ENCODE peak calls at places on chromosomes 4 and X, in seven cellular contexts. One of them, this sample, is unnamed.

GRCh38 chrX:128460835-128461234 is 408.6 kb upstream of the ACTRT1 start:
- DNase-seq in tibial nerve: no peak
- DNase-seq in cardiac muscle cell: no peak
- DNase-seq in OCI-LY7: no peak
- DNase-seq in astrocyte of the cerebellum: no peak
- DNase-seq in Caco-2: no peak
- DNase-seq in HFFc6: no peak
- DNase-seq in this sample: no peak

GRCh38 chrX:10926906-10927305 is 184.2 kb upstream of the HCCS start:
- DNase-seq in tibial nerve: no peak
- DNase-seq in cardiac muscle cell: peak; percentile 33
- DNase-seq in OCI-LY7: no peak
- DNase-seq in astrocyte of the cerebellum: no peak
- DNase-seq in Caco-2: no peak
- DNase-seq in HFFc6: no peak
- DNase-seq in this sample: no peak

GRCh38 chr4:106986486-106986885 is 49.6 kb downstream of the DKK2 start:
- DNase-seq in tibial nerve: no peak
- DNase-seq in cardiac muscle cell: no peak
- DNase-seq in OCI-LY7: no peak
- DNase-seq in astrocyte of the cerebellum: peak; percentile 13
- DNase-seq in Caco-2: no peak
- DNase-seq in HFFc6: peak; percentile 14
- DNase-seq in this sample: peak; percentile 11

GRCh38 chr4:145938618-145939177 is at the start of gene ZNF827:
- DNase-seq in tibial nerve: no peak
- DNase-seq in cardiac muscle cell: peak; percentile 85
- DNase-seq in OCI-LY7: peak; percentile 87
- DNase-seq in astrocyte of the cerebellum: no peak
- DNase-seq in Caco-2: peak; percentile 63
- DNase-seq in HFFc6: peak; percentile 84
- DNase-seq in this sample: no peak

GRCh38 chrX:71922697-71923096 is 12.1 kb downstream of the NHSL2 start:
- DNase-seq in tibial nerve: no peak
- DNase-seq in cardiac muscle cell: no peak
- DNase-seq in OCI-LY7: no peak
- DNase-seq in astrocyte of the cerebellum: no peak
- DNase-seq in Caco-2: no peak
- DNase-seq in HFFc6: no peak
- DNase-seq in this sample: no peak

GRCh38 chrX:47568656-47569295 is 7.8 kb downstream of the ARAF start:
- DNase-seq in tibial nerve: no peak
- DNase-seq in cardiac muscle cell: no peak
- DNase-seq in OCI-LY7: peak; percentile 50
- DNase-seq in astrocyte of the cerebellum: no peak
- DNase-seq in Caco-2: peak; percentile 37
- DNase-seq in HFFc6: no peak
- DNase-seq in this sample: no peak

GRCh38 chr4:110904435-110905050 is 281.7 kb upstream of the PITX2 start:
- DNase-seq in tibial nerve: no peak
- DNase-seq in cardiac muscle cell: no peak
- DNase-seq in OCI-LY7: no peak
- DNase-seq in astrocyte of the cerebellum: peak; percentile 2
- DNase-seq in Caco-2: no peak
- DNase-seq in HFFc6: peak; percentile 29
- DNase-seq in this sample: peak; percentile 5

GRCh38 chr4:162241857-162242256 is 78.1 kb upstream of the FSTL5 start:
- DNase-seq in tibial nerve: no peak
- DNase-seq in cardiac muscle cell: no peak
- DNase-seq in OCI-LY7: no peak
- DNase-seq in astrocyte of the cerebellum: no peak
- DNase-seq in Caco-2: no peak
- DNase-seq in HFFc6: no peak
- DNase-seq in this sample: no peak

GRCh38 chr4:9944431-9945425 is 76.6 kb downstream of the SLC2A9 start:
- DNase-seq in tibial nerve: no peak
- DNase-seq in cardiac muscle cell: no peak
- DNase-seq in OCI-LY7: no peak
- DNase-seq in astrocyte of the cerebellum: no peak
- DNase-seq in Caco-2: no peak
- DNase-seq in HFFc6: no peak
- DNase-seq in this sample: no peak

GRCh38 chr4:159487284-159487747 is 384.4 kb downstream of the RAPGEF2 start:
- DNase-seq in tibial nerve: no peak
- DNase-seq in cardiac muscle cell: peak; percentile 89
- DNase-seq in OCI-LY7: peak; percentile 47
- DNase-seq in astrocyte of the cerebellum: peak; percentile 78
- DNase-seq in Caco-2: peak; percentile 66
- DNase-seq in HFFc6: peak; percentile 54
- DNase-seq in this sample: peak; percentile 36

GRCh38 chrX:43998374-43998773 is 25.2 kb upstream of the NDP start:
- DNase-seq in tibial nerve: no peak
- DNase-seq in cardiac muscle cell: no peak
- DNase-seq in OCI-LY7: no peak
- DNase-seq in astrocyte of the cerebellum: no peak
- DNase-seq in Caco-2: no peak
- DNase-seq in HFFc6: no peak
- DNase-seq in this sample: no peak

GRCh38 chrX:23789386-23790146 is 6.6 kb downstream of the SAT1 start:
- DNase-seq in tibial nerve: no peak
- DNase-seq in cardiac muscle cell: no peak
- DNase-seq in OCI-LY7: no peak
- DNase-seq in astrocyte of the cerebellum: no peak
- DNase-seq in Caco-2: no peak
- DNase-seq in HFFc6: no peak
- DNase-seq in this sample: no peak

GRCh38 chrX:134975516-134975915 is 15.3 kb upstream of the SMIM10 start:
- DNase-seq in tibial nerve: no peak
- DNase-seq in cardiac muscle cell: no peak
- DNase-seq in OCI-LY7: no peak
- DNase-seq in astrocyte of the cerebellum: no peak
- DNase-seq in Caco-2: no peak
- DNase-seq in HFFc6: no peak
- DNase-seq in this sample: no peak

GRCh38 chr4:7828011-7828720 is 111.5 kb downstream of the AFAP1 start:
- DNase-seq in tibial nerve: peak; percentile 42
- DNase-seq in cardiac muscle cell: peak; percentile 100
- DNase-seq in OCI-LY7: no peak
- DNase-seq in astrocyte of the cerebellum: peak; percentile 99
- DNase-seq in Caco-2: no peak
- DNase-seq in HFFc6: peak; percentile 98
- DNase-seq in this sample: peak; percentile 99

GRCh38 chr4:121072080-121072835 is at the start of gene NDNF:
- DNase-seq in tibial nerve: peak; percentile 14
- DNase-seq in cardiac muscle cell: peak; percentile 47
- DNase-seq in OCI-LY7: no peak
- DNase-seq in astrocyte of the cerebellum: no peak
- DNase-seq in Caco-2: peak; percentile 33
- DNase-seq in HFFc6: no peak
- DNase-seq in this sample: no peak

GRCh38 chrX:113629326-113629725 is 788.7 kb upstream of the AMOT start:
- DNase-seq in tibial nerve: no peak
- DNase-seq in cardiac muscle cell: no peak
- DNase-seq in OCI-LY7: no peak
- DNase-seq in astrocyte of the cerebellum: no peak
- DNase-seq in Caco-2: no peak
- DNase-seq in HFFc6: no peak
- DNase-seq in this sample: no peak

GRCh38 chr4:26022346-26022891 is 108.4 kb downstream of the SMIM20 start:
- DNase-seq in tibial nerve: no peak
- DNase-seq in cardiac muscle cell: no peak
- DNase-seq in OCI-LY7: no peak
- DNase-seq in astrocyte of the cerebellum: peak; percentile 87
- DNase-seq in Caco-2: peak; percentile 48
- DNase-seq in HFFc6: peak; percentile 89
- DNase-seq in this sample: peak; percentile 71

GRCh38 chr4:1622956-1623355 is 61.2 kb downstream of the FAM53A start:
- DNase-seq in tibial nerve: no peak
- DNase-seq in cardiac muscle cell: no peak
- DNase-seq in OCI-LY7: no peak
- DNase-seq in astrocyte of the cerebellum: no peak
- DNase-seq in Caco-2: no peak
- DNase-seq in HFFc6: no peak
- DNase-seq in this sample: no peak

GRCh38 chr4:158929939-158930344 is 161.1 kb downstream of the FNIP2 start:
- DNase-seq in tibial nerve: no peak
- DNase-seq in cardiac muscle cell: no peak
- DNase-seq in OCI-LY7: no peak
- DNase-seq in astrocyte of the cerebellum: no peak
- DNase-seq in Caco-2: no peak
- DNase-seq in HFFc6: no peak
- DNase-seq in this sample: no peak

GRCh38 chrX:63466690-63467089 is 115.6 kb upstream of the SPIN4 start:
- DNase-seq in tibial nerve: no peak
- DNase-seq in cardiac muscle cell: no peak
- DNase-seq in OCI-LY7: no peak
- DNase-seq in astrocyte of the cerebellum: no peak
- DNase-seq in Caco-2: no peak
- DNase-seq in HFFc6: no peak
- DNase-seq in this sample: no peak

GRCh38 chrX:115940888-115941332 is 229.6 kb upstream of the AGTR2 start:
- DNase-seq in tibial nerve: peak; percentile 24
- DNase-seq in cardiac muscle cell: peak; percentile 4
- DNase-seq in OCI-LY7: peak; percentile 50
- DNase-seq in astrocyte of the cerebellum: no peak
- DNase-seq in Caco-2: peak; percentile 56
- DNase-seq in HFFc6: no peak
- DNase-seq in this sample: peak; percentile 32
- TF ChIP-seq CTCF in tibial nerve: peak; percentile 64
- TF ChIP-seq CTCF in cardiac muscle cell: no peak
- TF ChIP-seq CTCF in OCI-LY7: peak; percentile 47
- TF ChIP-seq CTCF in astrocyte of the cerebellum: no peak
- TF ChIP-seq CTCF in Caco-2: peak; percentile 1
- TF ChIP-seq CTCF in HFFc6: no peak
- TF ChIP-seq CTCF in this sample: peak; percentile 21

GRCh38 chrX:41095962-41096955 is 11.0 kb downstream of the USP9X start:
- DNase-seq in tibial nerve: no peak
- DNase-seq in cardiac muscle cell: no peak
- DNase-seq in OCI-LY7: no peak
- DNase-seq in astrocyte of the cerebellum: no peak
- DNase-seq in Caco-2: no peak
- DNase-seq in HFFc6: no peak
- DNase-seq in this sample: no peak

GRCh38 chrX:41097326-41097725 is 12.1 kb downstream of the USP9X start:
- DNase-seq in tibial nerve: no peak
- DNase-seq in cardiac muscle cell: no peak
- DNase-seq in OCI-LY7: no peak
- DNase-seq in astrocyte of the cerebellum: no peak
- DNase-seq in Caco-2: no peak
- DNase-seq in HFFc6: no peak
- DNase-seq in this sample: no peak

GRCh38 chrX:41092776-41093175 is 7.5 kb downstream of the USP9X start:
- DNase-seq in tibial nerve: no peak
- DNase-seq in cardiac muscle cell: no peak
- DNase-seq in OCI-LY7: no peak
- DNase-seq in astrocyte of the cerebellum: no peak
- DNase-seq in Caco-2: no peak
- DNase-seq in HFFc6: no peak
- DNase-seq in this sample: no peak

GRCh38 chrX:41090568-41091238 is 5.5 kb downstream of the USP9X start:
- DNase-seq in tibial nerve: no peak
- DNase-seq in cardiac muscle cell: peak; percentile 17
- DNase-seq in OCI-LY7: no peak
- DNase-seq in astrocyte of the cerebellum: no peak
- DNase-seq in Caco-2: peak; percentile 23
- DNase-seq in HFFc6: no peak
- DNase-seq in this sample: no peak

DNA sequence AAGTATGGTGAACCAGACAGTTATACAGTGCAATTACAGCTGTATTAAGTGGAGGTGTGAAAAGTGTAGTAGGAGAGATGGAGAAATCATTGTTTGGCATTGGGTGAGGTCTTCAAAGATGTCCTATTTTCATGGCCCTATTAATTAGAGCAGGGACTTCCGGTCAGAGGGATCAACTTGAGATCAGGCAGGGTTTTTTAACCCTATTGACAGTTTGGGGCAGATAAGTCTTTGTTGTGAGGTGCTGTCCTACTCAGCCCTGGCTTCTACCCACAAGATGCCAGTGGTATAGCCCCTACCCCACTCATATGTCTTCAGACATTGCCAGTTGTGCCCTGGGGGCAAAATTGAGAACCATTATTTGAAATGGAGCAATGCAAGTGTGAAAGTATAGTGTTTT is 9.9 kb downstream of the USP9X start:
- DNase-seq in tibial nerve: no peak
- DNase-seq in cardiac muscle cell: no peak
- DNase-seq in OCI-LY7: no peak
- DNase-seq in astrocyte of the cerebellum: no peak
- DNase-seq in Caco-2: no peak
- DNase-seq in HFFc6: no peak
- DNase-seq in this sample: no peak
- TF ChIP-seq CTCF in tibial nerve: no peak
- TF ChIP-seq CTCF in cardiac muscle cell: no peak
- TF ChIP-seq CTCF in OCI-LY7: no peak
- TF ChIP-seq CTCF in astrocyte of the cerebellum: no peak
- TF ChIP-seq CTCF in Caco-2: no peak
- TF ChIP-seq CTCF in HFFc6: no peak
- TF ChIP-seq CTCF in this sample: no peak

GRCh38 chr4:123856689-123857545 is 460.3 kb downstream of the SPRY1 start:
- DNase-seq in tibial nerve: no peak
- DNase-seq in cardiac muscle cell: peak; percentile 79
- DNase-seq in OCI-LY7: no peak
- DNase-seq in astrocyte of the cerebellum: no peak
- DNase-seq in Caco-2: peak; percentile 38
- DNase-seq in HFFc6: peak; percentile 38
- DNase-seq in this sample: no peak
- TF ChIP-seq CTCF in tibial nerve: no peak
- TF ChIP-seq CTCF in cardiac muscle cell: peak; percentile 12
- TF ChIP-seq CTCF in OCI-LY7: no peak
- TF ChIP-seq CTCF in astrocyte of the cerebellum: peak; percentile 40
- TF ChIP-seq CTCF in Caco-2: no peak
- TF ChIP-seq CTCF in HFFc6: no peak
- TF ChIP-seq CTCF in this sample: no peak

DNA sequence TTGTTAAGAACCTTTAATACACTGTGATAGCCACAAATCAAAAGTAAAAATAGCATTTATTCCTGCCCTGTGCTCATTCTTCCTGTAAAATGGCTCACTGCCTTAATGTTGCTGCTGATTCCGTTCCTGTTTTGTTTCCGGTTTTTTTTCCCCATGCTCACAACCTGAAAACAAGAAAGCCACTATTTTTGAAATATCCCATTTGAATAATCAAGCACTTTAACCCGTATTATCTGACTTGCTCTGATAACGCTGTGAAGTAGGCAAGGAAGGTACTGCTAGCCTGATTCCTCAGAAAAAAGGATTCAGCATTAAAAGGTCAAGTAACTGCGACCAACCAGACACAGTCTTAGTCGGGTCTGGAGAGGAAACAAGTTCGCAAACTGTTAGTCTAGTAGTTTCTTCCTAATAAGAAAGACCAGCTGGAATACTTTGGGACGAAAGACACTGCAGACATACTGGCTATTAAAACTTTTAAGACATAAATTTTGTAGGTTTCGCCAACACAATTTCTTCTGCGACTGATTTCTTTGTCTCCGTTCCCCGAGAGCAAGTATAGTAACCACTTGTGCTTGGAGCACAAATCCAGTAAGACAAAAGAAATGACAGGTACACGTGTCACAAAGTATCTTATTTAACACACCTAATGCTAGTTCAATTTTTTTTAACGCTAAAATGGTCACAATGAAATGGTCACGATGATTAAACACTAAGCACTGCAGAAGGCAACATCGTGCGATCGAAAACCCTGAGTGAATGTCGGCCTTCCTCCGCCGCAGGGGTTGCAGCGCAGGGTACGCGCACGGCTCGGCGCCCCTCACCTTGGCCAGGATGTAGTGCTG is 799 bp downstream of the COX18 start:
- DNase-seq in tibial nerve: no peak
- DNase-seq in cardiac muscle cell: peak; percentile 44
- DNase-seq in OCI-LY7: peak; percentile 47
- DNase-seq in astrocyte of the cerebellum: no peak
- DNase-seq in Caco-2: peak; percentile 17
- DNase-seq in HFFc6: peak; percentile 7
- DNase-seq in this sample: no peak
- TF ChIP-seq CTCF in tibial nerve: no peak
- TF ChIP-seq CTCF in cardiac muscle cell: no peak
- TF ChIP-seq CTCF in OCI-LY7: no peak
- TF ChIP-seq CTCF in astrocyte of the cerebellum: no peak
- TF ChIP-seq CTCF in Caco-2: no peak
- TF ChIP-seq CTCF in HFFc6: no peak
- TF ChIP-seq CTCF in this sample: no peak

This sample was measured in AG09319.